ENCODE peak calls at places on chromosomes 16 and 17, in four cellular contexts. One of them, this sample, is unnamed.

GRCh38 chr16:3085868-3086595 is 13.1 kb downstream of the ZSCAN10 start:
- DNase-seq in K562: no peak
- DNase-seq in GM12878: no peak
- DNase-seq in HepG2: no peak
- DNase-seq in this sample: no peak

GRCh38 chr16:69411064-69411985 is 13.1 kb upstream of the CYB5B start:
- DNase-seq in HepG2: no peak
- DNase-seq in K562: no peak
- DNase-seq in GM12878: no peak
- DNase-seq in this sample: no peak

GRCh38 chr17:76263896-76264295 is 1.3 kb upstream of the UBALD2 start:
- DNase-seq in K562: no peak
- DNase-seq in HepG2: no peak
- DNase-seq in GM12878: no peak
- DNase-seq in this sample: no peak

GRCh38 chr16:65905326-65905725 is 461.2 kb upstream of the CDH5 start:
- DNase-seq in K562: no peak
- DNase-seq in GM12878: no peak
- DNase-seq in HepG2: no peak
- DNase-seq in this sample: no peak

GRCh38 chr17:69997332-69997731 is 77.7 kb upstream of the KCNJ16 start:
- DNase-seq in K562: no peak
- DNase-seq in GM12878: no peak
- DNase-seq in HepG2: no peak
- DNase-seq in this sample: no peak

GRCh38 chr17:73955616-73956015 is 247.9 kb upstream of the RPL38 start:
- DNase-seq in GM12878: no peak
- DNase-seq in K562: no peak
- DNase-seq in HepG2: no peak
- DNase-seq in this sample: no peak

GRCh38 chr16:56984639-56985038 is 4.7 kb upstream of the NLRC5 start:
- DNase-seq in HepG2: no peak
- DNase-seq in GM12878: no peak
- DNase-seq in K562: no peak
- DNase-seq in this sample: no peak

GRCh38 chr17:42536372-42537155 is 523 bp downstream of the NAGLU start:
- DNase-seq in GM12878: no peak
- DNase-seq in HepG2: peak; percentile 86
- DNase-seq in K562: peak; percentile 97
- DNase-seq in this sample: peak; percentile 96

GRCh38 chr16:29806641-29807425 is 504 bp downstream of the MAZ start:
- DNase-seq in K562: peak; percentile 61
- DNase-seq in HepG2: peak; percentile 76
- DNase-seq in GM12878: no peak
- DNase-seq in this sample: no peak

GRCh38 chr17:869567-870530 is 87.7 kb downstream of the MRM3 start:
- DNase-seq in HepG2: no peak
- DNase-seq in GM12878: no peak
- DNase-seq in K562: peak; percentile 23
- DNase-seq in this sample: no peak

GRCh38 chr16:23317751-23318150 is 15.6 kb downstream of the SCNN1B start:
- DNase-seq in K562: no peak
- DNase-seq in GM12878: no peak
- DNase-seq in HepG2: no peak
- DNase-seq in this sample: no peak

GRCh38 chr16:54289242-54290051 is 2.9 kb upstream of the IRX3 start:
- DNase-seq in HepG2: no peak
- DNase-seq in GM12878: no peak
- DNase-seq in K562: no peak
- DNase-seq in this sample: no peak

GRCh38 chr17:15185625-15185991 is 79.5 kb downstream of the PMP22 start:
- DNase-seq in HepG2: no peak
- DNase-seq in GM12878: no peak
- DNase-seq in K562: no peak
- DNase-seq in this sample: no peak

GRCh38 chr16:21727344-21727743 is 63.6 kb downstream of the OTOA start:
- DNase-seq in K562: no peak
- DNase-seq in HepG2: no peak
- DNase-seq in GM12878: no peak
- DNase-seq in this sample: no peak

GRCh38 chr16:20610892-20611349 is 34.8 kb upstream of the ACSM2B start:
- DNase-seq in GM12878: no peak
- DNase-seq in K562: no peak
- DNase-seq in HepG2: no peak
- DNase-seq in this sample: no peak

GRCh38 chr16:76668207-76668725 is 391.1 kb downstream of the CNTNAP4 start:
- DNase-seq in K562: peak; percentile 8
- DNase-seq in GM12878: no peak
- DNase-seq in HepG2: peak; percentile 25
- DNase-seq in this sample: no peak

GRCh38 chr16:12426122-12426521 is 377.6 kb downstream of the CPPED1 start:
- DNase-seq in GM12878: no peak
- DNase-seq in HepG2: no peak
- DNase-seq in K562: peak; percentile 43
- DNase-seq in this sample: no peak

GRCh38 chr16:27226976-27227705 is 23.8 kb downstream of the KDM8 start:
- DNase-seq in K562: no peak
- DNase-seq in GM12878: no peak
- DNase-seq in HepG2: no peak
- DNase-seq in this sample: no peak

GRCh38 chr16:66588981-66589713 is 9.9 kb downstream of the CMTM2 start:
- DNase-seq in K562: peak; percentile 78
- DNase-seq in HepG2: peak; percentile 55
- DNase-seq in GM12878: no peak
- DNase-seq in this sample: peak; percentile 63

GRCh38 chr17:11282586-11282985 is 41.6 kb downstream of the SHISA6 start:
- DNase-seq in K562: no peak
- DNase-seq in GM12878: no peak
- DNase-seq in HepG2: no peak
- DNase-seq in this sample: no peak

GRCh38 chr16:85536411-85537330 is 76.5 kb upstream of the GSE1 start:
- DNase-seq in GM12878: no peak
- DNase-seq in K562: no peak
- DNase-seq in HepG2: peak; percentile 53
- DNase-seq in this sample: no peak

GRCh38 chr17:59790936-59791335 is 83.5 kb downstream of the VMP1 start:
- DNase-seq in HepG2: no peak
- DNase-seq in GM12878: no peak
- DNase-seq in K562: no peak
- DNase-seq in this sample: no peak

GRCh38 chr17:14752007-14752406 is 451.1 kb downstream of the HS3ST3B1 start:
- DNase-seq in HepG2: no peak
- DNase-seq in K562: no peak
- DNase-seq in GM12878: no peak
- DNase-seq in this sample: no peak

GRCh38 chr16:57132470-57132869 is 40.1 kb downstream of the CPNE2 start:
- DNase-seq in HepG2: peak; percentile 30
- DNase-seq in GM12878: no peak
- DNase-seq in K562: no peak
- DNase-seq in this sample: no peak

GRCh38 chr16:85057948-85058347 is 30.4 kb downstream of the KIAA0513 start:
- DNase-seq in K562: no peak
- DNase-seq in GM12878: peak; percentile 59
- DNase-seq in HepG2: no peak
- DNase-seq in this sample: no peak

GRCh38 chr16:49650603-49651002 is 205.3 kb downstream of the ZNF423 start:
- DNase-seq in HepG2: no peak
- DNase-seq in K562: no peak
- DNase-seq in GM12878: no peak
- DNase-seq in this sample: no peak

GRCh38 chr17:77501751-77502625 is 361.2 kb downstream of the SEC14L1 start:
- DNase-seq in HepG2: no peak
- DNase-seq in GM12878: no peak
- DNase-seq in K562: no peak
- DNase-seq in this sample: no peak

GRCh38 chr17:77824102-77824779 is 134.3 kb upstream of the TNRC6C start:
- DNase-seq in K562: no peak
- DNase-seq in HepG2: no peak
- DNase-seq in GM12878: no peak
- DNase-seq in this sample: no peak

GRCh38 chr16:8611886-8612595 is 9.5 kb upstream of the METTL22 start:
- DNase-seq in HepG2: no peak
- DNase-seq in GM12878: no peak
- DNase-seq in K562: no peak
- DNase-seq in this sample: no peak

GRCh38 chr16:23905027-23905426 is 69.2 kb downstream of the PRKCB start:
- DNase-seq in HepG2: no peak
- DNase-seq in GM12878: no peak
- DNase-seq in K562: no peak
- DNase-seq in this sample: no peak

GRCh38 chr17:76727745-76728456 is 1.3 kb downstream of the METTL23 start:
- DNase-seq in GM12878: peak; percentile 31
- DNase-seq in K562: no peak
- DNase-seq in HepG2: no peak
- DNase-seq in this sample: no peak

GRCh38 chr17:17538417-17539391 is 42.5 kb upstream of the RASD1 start:
- DNase-seq in K562: peak; percentile 17
- DNase-seq in HepG2: peak; percentile 98
- DNase-seq in GM12878: no peak
- DNase-seq in this sample: no peak

GRCh38 chr16:1193143-1193824 is 31.8 kb downstream of the TPSG1 start:
- DNase-seq in GM12878: no peak
- DNase-seq in K562: peak; percentile 67
- DNase-seq in HepG2: peak; percentile 19
- DNase-seq in this sample: no peak
- TF ChIP-seq POLR2AphosphoS5 in GM12878: no peak
- TF ChIP-seq POLR2AphosphoS5 in K562: no peak
- TF ChIP-seq POLR2AphosphoS5 in HepG2: no peak
- TF ChIP-seq POLR2AphosphoS5 in this sample: no peak

DNA sequence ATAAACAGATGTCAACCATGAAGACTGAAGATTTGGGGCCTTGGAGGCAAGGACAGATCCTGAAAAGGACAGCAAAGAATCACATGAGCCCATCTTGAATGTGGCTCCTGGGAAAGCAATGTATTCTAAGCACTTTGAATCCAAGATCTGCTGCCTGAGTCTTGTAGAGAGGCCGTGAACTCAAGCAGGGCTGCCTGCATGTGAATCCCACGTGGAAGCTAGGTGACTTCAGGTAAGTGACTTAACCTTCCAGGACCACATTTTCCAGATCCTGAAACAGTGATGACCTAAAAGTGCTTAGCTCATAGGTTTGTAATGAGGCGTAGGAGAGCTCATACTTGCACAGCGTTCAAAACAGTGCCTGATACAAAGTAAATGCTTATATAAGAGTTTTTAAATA is 373.0 kb upstream of the SALL1 start:
- DNase-seq in GM12878: no peak
- DNase-seq in K562: no peak
- DNase-seq in HepG2: no peak
- DNase-seq in this sample: no peak
- TF ChIP-seq TAF1 in GM12878: no peak
- TF ChIP-seq TAF1 in K562: no peak
- TF ChIP-seq TAF1 in HepG2: no peak
- TF ChIP-seq TAF1 in this sample: no peak

GRCh38 chr17:82097187-82097918 is 683 bp downstream of the FASN start:
- DNase-seq in GM12878: no peak
- DNase-seq in K562: peak; percentile 72
- DNase-seq in HepG2: no peak
- DNase-seq in this sample: peak; percentile 77
- TF ChIP-seq POLR2AphosphoS5 in GM12878: no peak
- TF ChIP-seq POLR2AphosphoS5 in K562: peak; percentile 24
- TF ChIP-seq POLR2AphosphoS5 in HepG2: no peak
- TF ChIP-seq POLR2AphosphoS5 in this sample: no peak

GRCh38 chr17:33292184-33292980 is 713 bp downstream of the ASIC2 start:
- DNase-seq in K562: peak; percentile 27
- DNase-seq in GM12878: no peak
- DNase-seq in HepG2: no peak
- DNase-seq in this sample: peak; percentile 23

GRCh38 chr17:33290156-33290697 is 2.9 kb downstream of the ASIC2 start:
- DNase-seq in HepG2: no peak
- DNase-seq in K562: no peak
- DNase-seq in GM12878: no peak
- DNase-seq in this sample: no peak

GRCh38 chr17:33287096-33287495 is 6.0 kb downstream of the ASIC2 start:
- DNase-seq in GM12878: no peak
- DNase-seq in K562: no peak
- DNase-seq in HepG2: no peak
- DNase-seq in this sample: no peak

GRCh38 chr17:33291248-33292183 is 1.6 kb downstream of the ASIC2 start:
- DNase-seq in GM12878: no peak
- DNase-seq in K562: peak; percentile 22
- DNase-seq in HepG2: no peak
- DNase-seq in this sample: no peak

GRCh38 chr17:33288954-33289353 is 4.1 kb downstream of the ASIC2 start:
- DNase-seq in GM12878: no peak
- DNase-seq in HepG2: no peak
- DNase-seq in K562: no peak
- DNase-seq in this sample: no peak
- TF ChIP-seq TAF1 in GM12878: no peak
- TF ChIP-seq TAF1 in HepG2: no peak
- TF ChIP-seq TAF1 in K562: no peak
- TF ChIP-seq TAF1 in this sample: no peak

GRCh38 chr16:72291531-72291981 is 119.6 kb upstream of the PMFBP1 start:
- DNase-seq in HepG2: peak; percentile 28
- DNase-seq in K562: no peak
- DNase-seq in GM12878: no peak
- DNase-seq in this sample: no peak
- TF ChIP-seq POLR2AphosphoS5 in HepG2: no peak
- TF ChIP-seq POLR2AphosphoS5 in K562: no peak
- TF ChIP-seq POLR2AphosphoS5 in GM12878: no peak
- TF ChIP-seq POLR2AphosphoS5 in this sample: no peak

This sample was measured in GM12892.